ENCODE peak calls at places on chromosomes 13 and 19, in five cellular contexts. K is HCT116, L is A549, N is psoas muscle, Z is K562. J is an unnamed sample.

GRCh38 chr19:5949792-5950305 is 28.1 kb downstream of the RANBP3 start:
- DNase-seq in K (no peak), L (no peak), N (no peak), Z (no peak), J (no peak)

GRCh38 chr19:1858412-1859081 is 4.8 kb downstream of the KLF16 start:
- DNase-seq in K (no peak), L (no peak), N (no peak), Z (no peak), J (no peak)

GRCh38 chr13:39259371-39259770 is 221.1 kb downstream of the NHLRC3 start:
- DNase-seq in K (no peak), L (no peak), N (no peak), Z (no peak), J (no peak)

GRCh38 chr19:579842-580155 is 7.4 kb downstream of the BSG start:
- DNase-seq in K (no peak), L (no peak), N (no peak), Z (no peak), J (no peak)

GRCh38 chr19:49407079-49407478 is 16.2 kb downstream of the PTH2 start:
- DNase-seq in K (no peak), L (no peak), N (no peak), Z (no peak), J (no peak)

GRCh38 chr13:42486711-42487198 is 87.2 kb upstream of the TNFSF11 start:
- DNase-seq in K (no peak), L (peak; percentile 17), N (no peak), Z (no peak), J (no peak)

GRCh38 chr13:102846261-102847015 is 606 bp downstream of the ERCC5 start:
- DNase-seq in K (peak; percentile 8), L (peak; percentile 5), N (peak; percentile 55), Z (no peak), J (peak; percentile 53)

GRCh38 chr19:1097810-1098176 is 2.6 kb upstream of the POLR2E start:
- DNase-seq in K (no peak), L (no peak), N (peak; percentile 47), Z (no peak), J (no peak)

GRCh38 chr19:55586976-55587668 is 6.5 kb upstream of the ZNF579 start:
- DNase-seq in K (peak; percentile 85), L (peak; percentile 98), N (peak; percentile 96), Z (peak; percentile 98), J (peak; percentile 98)

GRCh38 chr13:19618925-19619324 is 14.5 kb upstream of the MPHOSPH8 start:
- DNase-seq in K (peak; percentile 35), L (no peak), N (no peak), Z (peak; percentile 30), J (peak; percentile 75)

GRCh38 chr13:66501187-66501586 is 728.9 kb downstream of the PCDH9 start:
- DNase-seq in K (no peak), L (no peak), N (no peak), Z (no peak), J (no peak)

GRCh38 chr19:56351208-56351607 is 36.6 kb upstream of the ZSCAN5A start:
- DNase-seq in K (no peak), L (no peak), N (no peak), Z (no peak), J (no peak)

GRCh38 chr13:79448413-79448812 is 32.5 kb upstream of the NDFIP2 start:
- DNase-seq in K (no peak), L (no peak), N (no peak), Z (no peak), J (no peak)

GRCh38 chr19:10818306-10819123 is 17.5 kb downstream of the TMED1 start:
- DNase-seq in K (no peak), L (no peak), N (no peak), Z (no peak), J (peak; percentile 35)

GRCh38 chr19:13537454-13537853 is 31.2 kb upstream of the CACNA1A start:
- DNase-seq in K (no peak), L (no peak), N (no peak), Z (peak; percentile 13), J (peak; percentile 74)

GRCh38 chr19:45163156-45163555 is 2.4 kb upstream of the NKPD1 start:
- DNase-seq in K (no peak), L (no peak), N (no peak), Z (no peak), J (no peak)

GRCh38 chr13:45167611-45168554 is 33.0 kb downstream of the KCTD4 start:
- DNase-seq in K (peak; percentile 85), L (peak; percentile 38), N (no peak), Z (no peak), J (no peak)

GRCh38 chr19:18287836-18288772 is 6.7 kb upstream of the JUND start:
- DNase-seq in K (no peak), L (no peak), N (no peak), Z (no peak), J (peak; percentile 92)

GRCh38 chr19:18290250-18291018 is 9.0 kb upstream of the JUND start:
- DNase-seq in K (no peak), L (no peak), N (no peak), Z (no peak), J (peak; percentile 54)

GRCh38 chr19:18291019-18291524 is 9.7 kb upstream of the JUND start:
- DNase-seq in K (no peak), L (no peak), N (no peak), Z (no peak), J (no peak)

GRCh38 chr19:18291590-18292459 is 10.4 kb upstream of the JUND start:
- DNase-seq in K (no peak), L (peak; percentile 65), N (peak; percentile 89), Z (peak; percentile 88), J (peak; percentile 92)

GRCh38 chr19:18289471-18290066 is 8.1 kb upstream of the JUND start:
- DNase-seq in K (no peak), L (no peak), N (no peak), Z (no peak), J (peak; percentile 35)
- H3K4me1 ChIP-seq in K (peaks cover 68% of the 10 kb centered on the region), L (peaks cover 30% of the 10 kb centered on the region), N (peaks cover 14% of the 10 kb centered on the region), Z (peaks cover 33% of the 10 kb centered on the region), J (peaks cover 4% of the 10 kb centered on the region)

GRCh38 chr13:105445793-105446192 is 1089.7 kb downstream of the EFNB2 start:
- DNase-seq in K (no peak), L (no peak), N (no peak), Z (no peak), J (no peak)

GRCh38 chr13:105446197-105446596 is 1089.3 kb downstream of the EFNB2 start:
- DNase-seq in K (no peak), L (no peak), N (no peak), Z (no peak), J (no peak)

GRCh38 chr13:105442040-105442439 is 1093.4 kb downstream of the EFNB2 start:
- DNase-seq in K (no peak), L (no peak), N (no peak), Z (no peak), J (no peak)

GRCh38 chr13:105441406-105441805 is 1094.1 kb downstream of the EFNB2 start:
- DNase-seq in K (no peak), L (no peak), N (no peak), Z (no peak), J (no peak)

GRCh38 chr13:105442941-105443340 is 1092.5 kb downstream of the EFNB2 start:
- DNase-seq in K (peak; percentile 87), L (peak; percentile 47), N (no peak), Z (no peak), J (no peak)
- H3K27ac ChIP-seq in K (no peak overlapping the region), L (no peak overlapping the region), N (no peak overlapping the region), Z (no peak overlapping the region), J (no peak overlapping the region)

DNA sequence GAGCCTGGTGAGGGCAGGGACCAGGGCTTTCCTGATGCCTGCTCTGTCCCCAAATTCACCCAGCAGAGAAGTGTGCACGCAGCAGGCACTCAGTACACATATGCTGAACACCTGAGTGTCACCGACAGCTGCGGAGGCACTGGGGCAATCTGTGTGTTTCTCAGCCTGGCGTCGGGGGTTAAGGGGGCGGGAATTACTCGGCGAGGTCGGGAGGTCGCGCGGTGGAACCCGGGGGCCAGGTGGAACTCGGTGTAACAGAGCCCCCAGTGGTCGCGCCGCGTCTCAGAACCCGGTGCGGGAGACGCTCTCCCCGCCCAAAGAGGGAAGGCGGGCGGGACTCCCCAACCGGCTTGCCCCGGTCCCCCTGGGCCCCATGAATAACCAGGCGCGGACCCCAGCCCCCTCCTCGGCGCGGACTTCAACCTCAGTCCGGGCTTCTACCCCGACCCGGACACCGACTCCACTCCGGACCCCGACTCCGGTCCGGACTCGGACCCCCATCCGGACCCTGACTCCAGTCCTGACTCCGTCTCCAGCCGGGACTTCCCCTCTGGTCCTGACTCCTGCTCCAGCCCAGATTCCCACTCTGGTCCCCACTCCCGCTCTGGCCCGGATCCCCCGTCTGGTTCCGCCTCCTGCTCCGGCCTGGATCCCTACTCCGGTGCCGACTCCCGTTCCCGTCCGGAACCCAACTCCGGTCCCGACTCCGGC is at the start of gene SELENOV:
- DNase-seq in K (no peak), L (no peak), N (no peak), Z (peak; percentile 60), J (peak; percentile 92)
- H3K4me3 ChIP-seq in K (no peak within 1 kb of the TSS), L (peak within 1 kb of the TSS; percentile 42), N (peak within 1 kb of the TSS; percentile 42), Z (no peak within 1 kb of the TSS), J (peak within 1 kb of the TSS; percentile 91)

GRCh38 chr13:46173656-46174055 is 8.3 kb downstream of the LCP1 start:
- DNase-seq in K (no peak), L (no peak), N (no peak), Z (no peak), J (no peak)
- H3K4me1 ChIP-seq in K (peaks cover 3% of the 10 kb centered on the region), L (no peaks in the 10 kb centered on the region), N (peaks cover 3% of the 10 kb centered on the region), Z (peaks cover 30% of the 10 kb centered on the region), J (peaks cover 7% of the 10 kb centered on the region)

DNA sequence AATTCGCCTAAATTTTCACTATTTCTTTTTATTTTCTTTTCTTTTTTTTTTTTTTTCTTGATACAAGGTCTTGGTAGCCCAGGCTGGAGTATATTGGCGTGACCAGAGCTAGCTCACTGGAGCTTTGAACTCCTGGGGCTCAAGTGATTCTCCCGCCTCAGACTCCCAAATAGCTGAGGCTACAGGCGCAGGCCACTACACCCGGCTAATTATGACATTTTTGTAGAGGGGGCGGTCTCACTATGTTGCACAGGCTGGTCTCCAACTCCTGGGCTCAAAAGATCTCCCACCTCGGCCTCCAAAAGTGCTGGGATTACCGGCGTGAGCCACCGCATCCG is 37.3 kb upstream of the LSM14A start:
- DNase-seq in K (no peak), L (no peak), N (no peak), Z (no peak), J (no peak)
- H3K27ac ChIP-seq in K (peak overlapping the region; percentile 85), L (peak overlapping the region; percentile 87), N (peak overlapping the region; percentile 84), Z (peak overlapping the region; percentile 76), J (peak overlapping the region; percentile 78)

GRCh38 chr19:3047307-3048189 is 14.7 kb downstream of the TLE5 start:
- DNase-seq in K (peak; percentile 63), L (peak; percentile 52), N (peak; percentile 92), Z (peak; percentile 78), J (peak; percentile 97)

GRCh38 chr19:3049089-3049488 is 13.2 kb downstream of the TLE5 start:
- DNase-seq in K (no peak), L (no peak), N (no peak), Z (no peak), J (no peak)

GRCh38 chr19:3046621-3047306 is 15.5 kb downstream of the TLE5 start:
- DNase-seq in K (no peak), L (no peak), N (no peak), Z (peak; percentile 83), J (peak; percentile 91)

GRCh38 chr19:3045885-3046603 is 16.3 kb downstream of the TLE5 start:
- DNase-seq in K (no peak), L (no peak), N (no peak), Z (no peak), J (peak; percentile 87)

DNA sequence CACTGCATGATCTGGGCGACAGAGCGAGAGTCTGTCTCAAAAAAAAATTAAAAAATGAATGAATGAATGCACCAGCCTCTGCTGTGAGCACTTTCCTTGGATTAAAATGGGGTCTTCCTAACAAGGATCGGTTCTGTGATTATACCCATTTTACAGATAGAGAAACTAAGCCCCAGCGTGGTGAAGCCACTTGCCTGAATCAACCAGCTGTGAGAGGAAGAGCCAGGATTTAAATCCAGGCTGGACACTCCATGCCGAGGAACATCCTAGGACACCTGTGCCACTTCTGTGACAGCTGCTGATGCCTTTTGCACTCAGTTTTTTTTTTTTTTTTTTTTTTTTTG is 14.1 kb downstream of the TLE5 start:
- DNase-seq in K (no peak), L (no peak), N (no peak), Z (no peak), J (no peak)
- H3K4me3 ChIP-seq in K (peak overlapping the region; percentile 52), L (peak overlapping the region; percentile 39), N (peak overlapping the region; percentile 56), Z (no peak overlapping the region), J (no peak overlapping the region)

J was measured in endodermal cell.